ENCODE peak calls at places on chromosomes 7 and 10, in ten cellular contexts. K is WTC11; N is glutamatergic neuron; O is activated naive CD4-positive, alpha-beta T cell; D is K562; V is omental fat pad; G is germinal center; U is pancreas; F is GM03348; Q is cardiac fibroblast. R is an unnamed sample.

GRCh38 chr7:135745702-135746312 is 2.8 kb downstream of the FAM180A start:
- DNase-seq in K (no peak), N (no peak), O (no peak), D (peak; percentile 61), V (peak; percentile 49), G (no peak), U (no peak), F (peak; percentile 88), Q (peak; percentile 96), R (no peak)

GRCh38 chr7:45236666-45237065 is 79.1 kb downstream of the RAMP3 start:
- DNase-seq in K (no peak), N (no peak), O (no peak), D (no peak), V (no peak), G (no peak), U (no peak), F (no peak), Q (no peak), R (no peak)

GRCh38 chr7:47461161-47461560 is 120.8 kb downstream of the TNS3 start:
- DNase-seq in K (no peak), N (no peak), O (no peak), D (no peak), V (no peak), G (no peak), U (no peak), F (peak; percentile 70), Q (peak; percentile 66), R (no peak)

GRCh38 chr10:14186245-14186644 is 144.5 kb downstream of the FRMD4A start:
- DNase-seq in K (no peak), N (no peak), O (no peak), D (peak; percentile 30), V (no peak), G (no peak), U (no peak), F (no peak), Q (no peak), R (no peak)

GRCh38 chr7:95491634-95492314 is 6.0 kb downstream of the ASB4 start:
- DNase-seq in K (no peak), N (no peak), O (no peak), D (peak; percentile 9), V (no peak), G (no peak), U (no peak), F (no peak), Q (no peak), R (no peak)

GRCh38 chr10:59372543-59372942 is 10.2 kb upstream of the FAM13C start:
- DNase-seq in K (no peak), N (no peak), O (no peak), D (no peak), V (no peak), G (no peak), U (no peak), F (peak; percentile 46), Q (peak; percentile 62), R (no peak)

GRCh38 chr10:98062424-98062823 is 32.0 kb upstream of the CRTAC1 start:
- DNase-seq in K (no peak), N (no peak), O (no peak), D (no peak), V (no peak), G (no peak), U (no peak), F (no peak), Q (no peak), R (no peak)

GRCh38 chr10:34637419-34637911 is 177.6 kb downstream of the PARD3 start:
- DNase-seq in K (peak; percentile 89), N (peak; percentile 88), O (peak; percentile 35), D (peak; percentile 54), V (peak; percentile 75), G (peak; percentile 68), U (peak; percentile 90), F (peak; percentile 63), Q (peak; percentile 53), R (peak; percentile 76)

GRCh38 chr10:49652416-49653385 is 26.8 kb upstream of the C10orf53 start:
- DNase-seq in K (no peak), N (no peak), O (no peak), D (no peak), V (no peak), G (no peak), U (no peak), F (no peak), Q (no peak), R (peak; percentile 45)

GRCh38 chr10:120944586-120945125 is 93.5 kb downstream of the WDR11 start:
- DNase-seq in K (no peak), N (no peak), O (no peak), D (no peak), V (no peak), G (no peak), U (no peak), F (no peak), Q (no peak), R (no peak)

GRCh38 chr7:24395512-24395911 is 111.5 kb downstream of the NPY start:
- DNase-seq in K (no peak), N (no peak), O (no peak), D (peak; percentile 12), V (no peak), G (no peak), U (no peak), F (no peak), Q (no peak), R (no peak)

GRCh38 chr7:38694326-38694725 is 63.2 kb upstream of the AMPH start:
- DNase-seq in K (no peak), N (no peak), O (no peak), D (no peak), V (no peak), G (no peak), U (no peak), F (no peak), Q (no peak), R (no peak)

GRCh38 chr7:22469371-22470143 is 30.4 kb downstream of the STEAP1B start:
- DNase-seq in K (no peak), N (no peak), O (no peak), D (no peak), V (no peak), G (no peak), U (no peak), F (no peak), Q (no peak), R (no peak)